ENCODE peak calls at places on chromosomes 12 and 14, in eight cellular contexts. O, L, S, W, J, C, H and M are unnamed samples.

GRCh38 chr12:94710933-94711332 is 60.6 kb upstream of the TMCC3 start:
- DNase-seq in C (peak; percentile 37), H (peak; percentile 4), W (no peak), L (peak; percentile 30), O (peak; percentile 29), S (no peak), J (no peak), M (no peak)

GRCh38 chr12:66960704-66961690 is 282.1 kb upstream of the GRIP1 start:
- DNase-seq in J (no peak), S (no peak), W (peak; percentile 19), L (no peak), H (no peak), C (no peak), O (peak; percentile 21), M (no peak)

GRCh38 chr14:27008187-27008586 is 410.4 kb upstream of the NOVA1 start:
- DNase-seq in L (no peak), O (no peak), C (no peak), J (no peak), S (no peak), H (no peak), W (no peak), M (no peak)

GRCh38 chr14:22520235-22520634 is 68.8 kb downstream of the DAD1 start:
- DNase-seq in J (no peak), H (peak; percentile 83), L (no peak), W (no peak), S (no peak), C (no peak), O (peak; percentile 42), M (no peak)

GRCh38 chr12:113268136-113268535 is 46.9 kb downstream of the TPCN1 start:
- DNase-seq in H (no peak), J (no peak), C (no peak), S (no peak), O (no peak), L (no peak), W (no peak), M (no peak)

GRCh38 chr12:128820723-128821432 is 2.9 kb downstream of the SLC15A4 start:
- DNase-seq in O (no peak), L (peak; percentile 30), C (no peak), H (no peak), W (no peak), J (no peak), S (peak; percentile 80), M (peak; percentile 42)

GRCh38 chr14:77103954-77104353 is 5.9 kb downstream of the CIPC start:
- DNase-seq in S (no peak), J (no peak), O (no peak), C (no peak), H (no peak), W (no peak), L (no peak), M (peak; percentile 62)

GRCh38 chr14:70645892-70646291 is 4.2 kb downstream of the TTC9 start:
- DNase-seq in S (no peak), L (no peak), H (no peak), W (no peak), C (no peak), J (no peak), O (no peak), M (no peak)

GRCh38 chr12:100987552-100988277 is 193.1 kb downstream of the ANO4 start:
- DNase-seq in H (peak; percentile 70), W (peak; percentile 68), C (peak; percentile 77), O (peak; percentile 48), L (peak; percentile 61), J (no peak), S (no peak), M (peak; percentile 19)

GRCh38 chr12:111409403-111410228 is 3.9 kb downstream of the SH2B3 start:
- DNase-seq in J (no peak), C (no peak), W (no peak), L (peak; percentile 73), H (peak; percentile 67), O (peak; percentile 29), S (peak; percentile 86), M (no peak)

GRCh38 chr14:94601961-94602391 is 10.2 kb upstream of the SERPINA3 start:
- DNase-seq in O (peak; percentile 86), L (peak; percentile 66), C (no peak), S (peak; percentile 80), W (peak; percentile 72), J (no peak), H (peak; percentile 89), M (peak; percentile 58)

GRCh38 chr12:63008372-63008771 is 73.4 kb upstream of the PPM1H start:
- DNase-seq in H (no peak), S (no peak), L (no peak), W (no peak), C (no peak), O (no peak), J (no peak), M (no peak)

GRCh38 chr14:43359317-43359716 is 1147.8 kb downstream of the FSCB start:
- DNase-seq in W (no peak), J (no peak), S (no peak), O (no peak), L (peak; percentile 62), C (no peak), H (no peak), M (no peak)

GRCh38 chr12:52351196-52352059 is 15.9 kb downstream of the KRT85 start:
- DNase-seq in C (no peak), W (no peak), L (peak; percentile 68), H (no peak), J (peak; percentile 64), O (no peak), S (peak; percentile 62), M (peak; percentile 49)

GRCh38 chr12:122882908-122883563 is 12.9 kb downstream of the VPS37B start:
- DNase-seq in C (no peak), H (no peak), L (no peak), J (no peak), W (no peak), S (no peak), O (no peak), M (no peak)

GRCh38 chr14:21300892-21301291 is 21.0 kb downstream of the RPGRIP1 start:
- DNase-seq in L (peak; percentile 55), J (no peak), H (no peak), O (no peak), C (peak; percentile 77), S (peak; percentile 46), W (peak; percentile 37), M (no peak)

GRCh38 chr14:55850803-55851202 is 267.4 kb upstream of the PELI2 start:
- DNase-seq in O (peak; percentile 10), W (no peak), C (no peak), J (no peak), S (no peak), L (no peak), H (peak; percentile 75), M (no peak)

GRCh38 chr14:94426526-94426925 is 26.1 kb downstream of the SERPINA11 start:
- DNase-seq in C (no peak), J (no peak), W (no peak), O (no peak), H (no peak), S (no peak), L (no peak), M (no peak)

GRCh38 chr14:91417134-91417982 is at the start of gene CCDC88C:
- DNase-seq in H (no peak), O (no peak), L (peak; percentile 87), J (peak; percentile 70), S (peak; percentile 65), W (peak; percentile 86), C (peak; percentile 93), M (peak; percentile 71)

GRCh38 chr14:38618514-38618913 is 362.6 kb upstream of the CLEC14A start:
- DNase-seq in W (no peak), H (no peak), S (no peak), O (no peak), J (no peak), C (no peak), L (no peak), M (no peak)

GRCh38 chr14:86052868-86053267 is 522.9 kb downstream of the FLRT2 start:
- DNase-seq in C (no peak), O (no peak), S (no peak), W (no peak), L (no peak), J (no peak), H (no peak), M (no peak)

GRCh38 chr14:61559641-61560201 is 135.6 kb upstream of the HIF1A start:
- DNase-seq in L (peak; percentile 45), S (no peak), C (peak; percentile 1), H (no peak), W (peak; percentile 68), J (no peak), O (no peak), M (no peak)
- H3K4me3 ChIP-seq in L (no peak overlapping the region), S (no peak overlapping the region), C (no peak overlapping the region), H (no peak overlapping the region), W (no peak overlapping the region), J (no peak overlapping the region), O (no peak overlapping the region), M (no peak overlapping the region)

DNA sequence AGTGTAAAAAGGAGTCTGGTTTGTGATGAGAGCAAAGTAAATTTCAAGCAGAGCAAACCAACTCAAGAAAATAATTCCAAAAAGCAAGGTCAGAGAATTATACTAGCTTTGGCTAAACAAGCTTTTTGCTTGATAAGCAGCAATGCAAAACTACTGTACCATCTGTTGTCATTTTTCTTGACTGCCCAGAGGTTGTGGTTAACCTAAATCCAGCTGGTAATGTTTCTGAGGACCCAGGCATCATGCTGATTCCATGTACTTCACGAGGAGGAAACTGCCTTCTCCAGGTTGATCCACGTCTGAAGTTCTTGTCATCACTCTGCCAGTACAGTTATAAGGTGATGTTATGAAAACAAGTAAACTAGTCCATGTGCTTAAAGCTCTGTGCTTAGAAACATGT is 185.2 kb downstream of the ACSS3 start:
- DNase-seq in W (no peak), O (no peak), S (no peak), L (no peak), C (no peak), J (no peak), H (no peak), M (no peak)
- TF ChIP-seq CTCF in W (no peak), O (no peak), S (no peak), L (no peak), C (no peak), J (no peak), H (no peak), M (no peak)

DNA sequence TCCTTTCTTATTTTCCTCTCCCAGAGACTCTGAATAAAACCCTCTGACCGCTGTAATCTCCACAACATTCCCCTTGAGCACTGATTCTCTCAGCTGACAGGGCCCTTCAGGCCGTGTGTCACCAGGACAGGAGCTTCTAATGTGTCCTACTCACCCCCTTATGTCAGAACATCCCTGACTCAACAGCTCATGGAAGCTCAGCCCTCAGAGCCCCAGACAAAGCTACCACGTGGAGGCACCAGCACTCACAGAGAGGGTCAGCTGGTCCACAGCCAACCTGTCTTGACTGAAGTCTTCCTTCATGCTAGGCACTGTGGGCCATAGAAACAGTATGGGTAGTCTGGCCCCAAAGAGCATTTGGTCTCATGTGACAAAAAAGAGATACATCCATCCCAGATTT is 49.8 kb downstream of the SMUG1 start:
- DNase-seq in J (no peak), H (no peak), O (no peak), C (no peak), S (no peak), L (no peak), W (no peak), M (no peak)
- H3K4me1 ChIP-seq in J (no peaks in the 10 kb centered on the region), H (no peaks in the 10 kb centered on the region), O (no peaks in the 10 kb centered on the region), C (peaks cover 44% of the 10 kb centered on the region), S (peaks cover 14% of the 10 kb centered on the region), L (no peaks in the 10 kb centered on the region), W (peaks cover 45% of the 10 kb centered on the region), M (no peaks in the 10 kb centered on the region)

DNA sequence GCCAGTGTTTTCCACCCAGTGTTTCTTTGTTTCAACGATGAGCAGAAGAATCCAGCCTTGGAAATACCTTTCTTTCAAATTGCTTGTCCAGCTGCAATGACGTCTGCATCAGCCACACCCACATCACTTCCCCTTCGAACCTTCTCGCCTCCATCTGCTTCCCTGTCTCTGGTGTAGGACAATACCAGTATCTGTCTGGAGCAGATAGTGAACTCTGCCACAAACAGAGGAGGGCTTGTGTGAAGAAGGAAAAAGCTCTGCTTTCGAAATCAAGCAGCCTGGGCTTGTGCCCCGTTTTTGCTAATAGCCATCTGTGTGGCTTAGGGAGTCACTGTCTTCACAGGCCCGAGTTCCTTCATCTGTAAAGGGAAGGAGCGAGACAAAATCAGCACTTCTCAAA is 415.4 kb downstream of the ZFP36L1 start:
- DNase-seq in L (no peak), S (peak; percentile 70), C (peak; percentile 14), O (peak; percentile 73), W (no peak), J (no peak), H (peak; percentile 44), M (peak; percentile 41)
- H3K4me3 ChIP-seq in L (no peak overlapping the region), S (no peak overlapping the region), C (no peak overlapping the region), O (no peak overlapping the region), W (no peak overlapping the region), J (no peak overlapping the region), H (no peak overlapping the region), M (no peak overlapping the region)